ENCODE peak calls at places on chromosomes 4 and X, in four cellular contexts. P, J, S and E are unnamed samples. For H3K4me1, the result is how much of the 10 kb centered on the place peaks cover.

GRCh38 chrX:71828086-71828485 is 64.9 kb downstream of the CXorf49B start:
- DNase-seq in S (no peak), P (no peak), J (no peak), E (no peak)

GRCh38 chrX:19874391-19875050 is 12.9 kb downstream of the SH3KBP1 start:
- DNase-seq in P (no peak), J (no peak), S (no peak), E (no peak)

GRCh38 chrX:153870791-153871360 is 15.1 kb downstream of the L1CAM start:
- DNase-seq in J (no peak), S (no peak), P (no peak), E (no peak)

GRCh38 chr4:41215155-41215554 is 813 bp upstream of the APBB2 start:
- DNase-seq in P (no peak), J (no peak), S (peak), E (no peak)

GRCh38 chr4:56681158-56681848 is at the start of gene HOPX:
- DNase-seq in J (peak), P (peak), S (no peak), E (peak)

GRCh38 chr4:59612235-59612634 is 1587.9 kb upstream of the ADGRL3 start:
- DNase-seq in P (no peak), S (peak), J (no peak), E (peak)

GRCh38 chrX:119734897-119735339 is 23.5 kb upstream of the SOWAHD start:
- DNase-seq in S (peak), J (peak), P (peak), E (no peak)

GRCh38 chr4:1547863-1548637 is 136.1 kb downstream of the FAM53A start:
- DNase-seq in P (peak), J (no peak), S (no peak), E (no peak)

GRCh38 chrX:71974916-71975315 is 64.3 kb downstream of the NHSL2 start:
- DNase-seq in S (no peak), J (no peak), P (no peak), E (no peak)

GRCh38 chr4:143355540-143356217 is 19.0 kb downstream of the GAB1 start:
- DNase-seq in J (no peak), P (no peak), S (peak), E (peak)
- H3K4me1 ChIP-seq in J (half or more), P (under half), S (under half), E (under half)

GRCh38 chr4:7872264-7872771 is 67.3 kb downstream of the AFAP1 start:
- DNase-seq in P (no peak), S (peak), J (no peak), E (peak)

GRCh38 chr4:7871356-7871755 is 68.3 kb downstream of the AFAP1 start:
- DNase-seq in S (peak), P (no peak), J (no peak), E (no peak)

GRCh38 chr4:7876096-7876993 is 63.3 kb downstream of the AFAP1 start:
- DNase-seq in S (peak), P (no peak), J (no peak), E (peak)

GRCh38 chr4:7874838-7875237 is 64.8 kb downstream of the AFAP1 start:
- DNase-seq in P (no peak), J (no peak), S (no peak), E (no peak)

DNA sequence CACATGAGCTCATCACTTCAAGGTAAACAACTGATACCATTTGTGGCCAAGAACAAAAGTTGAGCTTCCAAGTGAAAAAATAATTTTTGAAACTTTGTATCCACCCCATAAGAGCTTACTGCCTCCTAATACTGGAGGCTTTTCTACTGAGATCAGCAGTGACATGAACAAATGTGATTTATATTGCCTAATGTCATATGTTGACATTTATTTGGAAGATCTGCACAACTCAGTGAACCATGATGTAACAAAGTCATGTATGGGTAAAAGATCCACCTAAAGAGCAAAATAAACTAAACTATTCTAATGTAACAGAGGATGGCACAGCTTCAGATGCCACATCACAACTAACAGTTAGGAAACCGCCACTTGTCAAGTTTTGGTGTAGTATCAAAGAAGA is 65.8 kb downstream of the AFAP1 start:
- DNase-seq in S (no peak), P (no peak), J (no peak), E (no peak)
- H3K4me1 ChIP-seq in S (half or more), P (half or more), J (under half), E (under half)

GRCh38 chr4:7813674-7814073 is 126.0 kb downstream of the AFAP1 start:
- DNase-seq in J (no peak), P (no peak), S (peak), E (peak)
- H3K4me1 ChIP-seq in J (under half), P (under half), S (under half), E (half or more)

GRCh38 chrX:30593435-30594200 is 16.1 kb upstream of the TASL start:
- DNase-seq in J (no peak), S (no peak), P (no peak), E (no peak)
- H3K4me1 ChIP-seq in J (under half), S (under half), P (under half), E (under half)

GRCh38 chrX:720858-721257 is 90.3 kb downstream of the SHOX start:
- DNase-seq in J (no peak), P (no peak), S (no peak), E (no peak)

GRCh38 chrX:723781-724180 is 93.2 kb downstream of the SHOX start:
- DNase-seq in S (peak), P (no peak), J (no peak), E (no peak)

GRCh38 chrX:727738-728621 is 97.4 kb downstream of the SHOX start:
- DNase-seq in P (no peak), J (no peak), S (peak), E (no peak)

GRCh38 chrX:721354-721753 is 90.8 kb downstream of the SHOX start:
- DNase-seq in S (no peak), J (no peak), P (no peak), E (no peak)

GRCh38 chrX:724256-724655 is 93.7 kb downstream of the SHOX start:
- DNase-seq in S (peak), J (no peak), P (no peak), E (no peak)
- H3K4me1 ChIP-seq in S (under half), J (under half), P (under half), E (under half)